ENCODE peak calls at places on chromosomes 16 and 17, in eight cellular contexts. One of them, this sample, is unnamed.

GRCh38 chr17:44655983-44656700 is at the start of gene MEIOC:
- DNase-seq in mucosa of gallbladder: no peak
- DNase-seq in epithelial cell of prostate: no peak
- DNase-seq in HuH-7.5: peak; percentile 74
- DNase-seq in tibial nerve: no peak
- DNase-seq in activated CD4-positive, alpha-beta T cell treated with anti-CD3 and anti-CD28 coated beads, Interleukin-2, amount 10 ng/mL, durations not matched to agents 7 days and 5 days: peak; percentile 48
- DNase-seq in CD8-positive, alpha-beta memory T cell: peak; percentile 22
- DNase-seq in T-helper 2 cell: peak; percentile 61
- DNase-seq in this sample: peak; percentile 85

GRCh38 chr17:71022758-71023157 is 853.4 kb downstream of the KCNJ2 start:
- DNase-seq in activated CD4-positive, alpha-beta T cell treated with anti-CD3 and anti-CD28 coated beads, Interleukin-2, amount 10 ng/mL, durations not matched to agents 7 days and 5 days: no peak
- DNase-seq in tibial nerve: no peak
- DNase-seq in epithelial cell of prostate: no peak
- DNase-seq in CD8-positive, alpha-beta memory T cell: no peak
- DNase-seq in HuH-7.5: no peak
- DNase-seq in T-helper 2 cell: no peak
- DNase-seq in mucosa of gallbladder: no peak
- DNase-seq in this sample: no peak

GRCh38 chr17:4018446-4018845 is 54.2 kb upstream of the ATP2A3 start:
- DNase-seq in HuH-7.5: no peak
- DNase-seq in activated CD4-positive, alpha-beta T cell treated with anti-CD3 and anti-CD28 coated beads, Interleukin-2, amount 10 ng/mL, durations not matched to agents 7 days and 5 days: no peak
- DNase-seq in CD8-positive, alpha-beta memory T cell: no peak
- DNase-seq in T-helper 2 cell: no peak
- DNase-seq in mucosa of gallbladder: no peak
- DNase-seq in epithelial cell of prostate: no peak
- DNase-seq in tibial nerve: no peak
- DNase-seq in this sample: no peak

GRCh38 chr17:57534863-57535651 is 210.0 kb downstream of the CCDC182 start:
- DNase-seq in HuH-7.5: peak; percentile 34
- DNase-seq in tibial nerve: no peak
- DNase-seq in epithelial cell of prostate: no peak
- DNase-seq in CD8-positive, alpha-beta memory T cell: no peak
- DNase-seq in mucosa of gallbladder: peak; percentile 72
- DNase-seq in activated CD4-positive, alpha-beta T cell treated with anti-CD3 and anti-CD28 coated beads, Interleukin-2, amount 10 ng/mL, durations not matched to agents 7 days and 5 days: no peak
- DNase-seq in T-helper 2 cell: no peak
- DNase-seq in this sample: no peak

GRCh38 chr17:2981325-2981724 is 82.1 kb downstream of the OR1D5 start:
- DNase-seq in CD8-positive, alpha-beta memory T cell: no peak
- DNase-seq in epithelial cell of prostate: no peak
- DNase-seq in T-helper 2 cell: no peak
- DNase-seq in activated CD4-positive, alpha-beta T cell treated with anti-CD3 and anti-CD28 coated beads, Interleukin-2, amount 10 ng/mL, durations not matched to agents 7 days and 5 days: no peak
- DNase-seq in tibial nerve: no peak
- DNase-seq in mucosa of gallbladder: no peak
- DNase-seq in HuH-7.5: no peak
- DNase-seq in this sample: no peak

GRCh38 chr16:708959-709358 is 3.4 kb upstream of the FBXL16 start:
- DNase-seq in CD8-positive, alpha-beta memory T cell: no peak
- DNase-seq in tibial nerve: no peak
- DNase-seq in HuH-7.5: no peak
- DNase-seq in epithelial cell of prostate: no peak
- DNase-seq in T-helper 2 cell: no peak
- DNase-seq in activated CD4-positive, alpha-beta T cell treated with anti-CD3 and anti-CD28 coated beads, Interleukin-2, amount 10 ng/mL, durations not matched to agents 7 days and 5 days: no peak
- DNase-seq in mucosa of gallbladder: no peak
- DNase-seq in this sample: no peak

GRCh38 chr17:61490540-61490975 is 38.3 kb downstream of the TBX4 start:
- DNase-seq in tibial nerve: no peak
- DNase-seq in HuH-7.5: no peak
- DNase-seq in activated CD4-positive, alpha-beta T cell treated with anti-CD3 and anti-CD28 coated beads, Interleukin-2, amount 10 ng/mL, durations not matched to agents 7 days and 5 days: no peak
- DNase-seq in epithelial cell of prostate: peak; percentile 78
- DNase-seq in T-helper 2 cell: no peak
- DNase-seq in CD8-positive, alpha-beta memory T cell: no peak
- DNase-seq in mucosa of gallbladder: no peak
- DNase-seq in this sample: no peak

GRCh38 chr17:9519873-9520272 is 55.7 kb downstream of the STX8 start:
- DNase-seq in T-helper 2 cell: no peak
- DNase-seq in CD8-positive, alpha-beta memory T cell: no peak
- DNase-seq in HuH-7.5: no peak
- DNase-seq in epithelial cell of prostate: no peak
- DNase-seq in mucosa of gallbladder: no peak
- DNase-seq in activated CD4-positive, alpha-beta T cell treated with anti-CD3 and anti-CD28 coated beads, Interleukin-2, amount 10 ng/mL, durations not matched to agents 7 days and 5 days: no peak
- DNase-seq in tibial nerve: no peak
- DNase-seq in this sample: no peak

GRCh38 chr16:14399397-14400284 is 230.4 kb downstream of the PARN start:
- DNase-seq in tibial nerve: peak; percentile 56
- DNase-seq in T-helper 2 cell: no peak
- DNase-seq in epithelial cell of prostate: no peak
- DNase-seq in HuH-7.5: peak; percentile 42
- DNase-seq in activated CD4-positive, alpha-beta T cell treated with anti-CD3 and anti-CD28 coated beads, Interleukin-2, amount 10 ng/mL, durations not matched to agents 7 days and 5 days: no peak
- DNase-seq in mucosa of gallbladder: peak; percentile 23
- DNase-seq in CD8-positive, alpha-beta memory T cell: no peak
- DNase-seq in this sample: peak; percentile 73

GRCh38 chr17:45101546-45101882 is 30.8 kb downstream of the PLCD3 start:
- DNase-seq in epithelial cell of prostate: no peak
- DNase-seq in CD8-positive, alpha-beta memory T cell: no peak
- DNase-seq in tibial nerve: no peak
- DNase-seq in activated CD4-positive, alpha-beta T cell treated with anti-CD3 and anti-CD28 coated beads, Interleukin-2, amount 10 ng/mL, durations not matched to agents 7 days and 5 days: no peak
- DNase-seq in T-helper 2 cell: no peak
- DNase-seq in HuH-7.5: no peak
- DNase-seq in mucosa of gallbladder: no peak
- DNase-seq in this sample: no peak

GRCh38 chr17:19566176-19566575 is 32.5 kb downstream of the SLC47A1 start:
- DNase-seq in tibial nerve: no peak
- DNase-seq in mucosa of gallbladder: no peak
- DNase-seq in epithelial cell of prostate: no peak
- DNase-seq in T-helper 2 cell: no peak
- DNase-seq in CD8-positive, alpha-beta memory T cell: no peak
- DNase-seq in HuH-7.5: no peak
- DNase-seq in activated CD4-positive, alpha-beta T cell treated with anti-CD3 and anti-CD28 coated beads, Interleukin-2, amount 10 ng/mL, durations not matched to agents 7 days and 5 days: no peak
- DNase-seq in this sample: no peak

GRCh38 chr17:20122236-20122879 is 113.2 kb downstream of the SPECC1 start:
- DNase-seq in HuH-7.5: no peak
- DNase-seq in activated CD4-positive, alpha-beta T cell treated with anti-CD3 and anti-CD28 coated beads, Interleukin-2, amount 10 ng/mL, durations not matched to agents 7 days and 5 days: no peak
- DNase-seq in CD8-positive, alpha-beta memory T cell: no peak
- DNase-seq in mucosa of gallbladder: no peak
- DNase-seq in tibial nerve: no peak
- DNase-seq in epithelial cell of prostate: no peak
- DNase-seq in T-helper 2 cell: no peak
- DNase-seq in this sample: no peak

GRCh38 chr16:4675864-4676786 is 17.2 kb upstream of the NUDT16L1 start:
- DNase-seq in mucosa of gallbladder: peak; percentile 53
- DNase-seq in HuH-7.5: no peak
- DNase-seq in epithelial cell of prostate: no peak
- DNase-seq in CD8-positive, alpha-beta memory T cell: peak; percentile 81
- DNase-seq in tibial nerve: no peak
- DNase-seq in activated CD4-positive, alpha-beta T cell treated with anti-CD3 and anti-CD28 coated beads, Interleukin-2, amount 10 ng/mL, durations not matched to agents 7 days and 5 days: peak; percentile 85
- DNase-seq in T-helper 2 cell: peak; percentile 94
- DNase-seq in this sample: no peak

GRCh38 chr17:71438631-71439146 is 682.1 kb upstream of the SOX9 start:
- DNase-seq in CD8-positive, alpha-beta memory T cell: no peak
- DNase-seq in activated CD4-positive, alpha-beta T cell treated with anti-CD3 and anti-CD28 coated beads, Interleukin-2, amount 10 ng/mL, durations not matched to agents 7 days and 5 days: no peak
- DNase-seq in tibial nerve: no peak
- DNase-seq in HuH-7.5: no peak
- DNase-seq in epithelial cell of prostate: peak; percentile 96
- DNase-seq in mucosa of gallbladder: no peak
- DNase-seq in T-helper 2 cell: no peak
- DNase-seq in this sample: peak; percentile 45

GRCh38 chr16:4123617-4124300 is 7.5 kb upstream of the ADCY9 start:
- DNase-seq in CD8-positive, alpha-beta memory T cell: no peak
- DNase-seq in activated CD4-positive, alpha-beta T cell treated with anti-CD3 and anti-CD28 coated beads, Interleukin-2, amount 10 ng/mL, durations not matched to agents 7 days and 5 days: no peak
- DNase-seq in tibial nerve: no peak
- DNase-seq in T-helper 2 cell: no peak
- DNase-seq in HuH-7.5: no peak
- DNase-seq in mucosa of gallbladder: no peak
- DNase-seq in epithelial cell of prostate: no peak
- DNase-seq in this sample: no peak

GRCh38 chr16:73116576-73116975 is 68.6 kb upstream of the ZFHX3 start:
- DNase-seq in tibial nerve: no peak
- DNase-seq in CD8-positive, alpha-beta memory T cell: no peak
- DNase-seq in HuH-7.5: no peak
- DNase-seq in epithelial cell of prostate: no peak
- DNase-seq in activated CD4-positive, alpha-beta T cell treated with anti-CD3 and anti-CD28 coated beads, Interleukin-2, amount 10 ng/mL, durations not matched to agents 7 days and 5 days: no peak
- DNase-seq in mucosa of gallbladder: no peak
- DNase-seq in T-helper 2 cell: no peak
- DNase-seq in this sample: no peak